ENCODE peak calls at places on chromosomes 2 and 18, in five cellular contexts. B is tibial artery, R is HFFc6, Q is HCT116, U is brain microvascular endothelial cell. T is an unnamed sample.

GRCh38 chr18:23972416-23972815 is 42.1 kb upstream of the TTC39C start:
- DNase-seq in U (no peak), R (no peak), Q (no peak), B (no peak), T (no peak)

GRCh38 chr2:120441744-120442471 is 96.0 kb downstream of the INHBB start:
- DNase-seq in B (peak; percentile 79), R (no peak), Q (no peak), U (no peak), T (peak; percentile 5)

GRCh38 chr2:209526541-209526940 is 102.7 kb downstream of the MAP2 start:
- DNase-seq in R (no peak), U (no peak), Q (no peak), B (no peak), T (no peak)

GRCh38 chr18:1094408-1094807 is 189.7 kb downstream of the ADCYAP1 start:
- DNase-seq in B (no peak), R (no peak), Q (no peak), U (peak; percentile 18), T (peak; percentile 71)

GRCh38 chr2:189092936-189093335 is 86.6 kb downstream of the COL5A2 start:
- DNase-seq in B (peak; percentile 77), U (peak; percentile 68), Q (no peak), R (peak; percentile 33), T (peak; percentile 70)

GRCh38 chr18:8770655-8771054 is 65.3 kb downstream of the MTCL1 start:
- DNase-seq in Q (no peak), U (no peak), R (no peak), B (no peak), T (no peak)

GRCh38 chr2:38016177-38016576 is 59.8 kb downstream of the CYP1B1 start:
- DNase-seq in Q (no peak), B (no peak), U (no peak), R (no peak), T (no peak)

GRCh38 chr18:8424917-8425725 is 184.1 kb upstream of the RAB12 start:
- DNase-seq in R (peak; percentile 97), U (peak; percentile 63), B (no peak), Q (peak; percentile 34), T (peak; percentile 37)

GRCh38 chr18:34875150-34875549 is 165.1 kb downstream of the DTNA start:
- DNase-seq in U (no peak), Q (no peak), B (no peak), R (no peak), T (no peak)

GRCh38 chr2:73870084-73870483 is 22.7 kb upstream of the ACTG2 start:
- DNase-seq in R (peak; percentile 34), U (peak; percentile 98), B (peak; percentile 91), Q (no peak), T (peak; percentile 99)

GRCh38 chr2:136393515-136393914 is 275.6 kb upstream of the CXCR4 start:
- DNase-seq in Q (no peak), R (no peak), U (no peak), B (no peak), T (no peak)

GRCh38 chr2:238100049-238100820 is at the start of gene ESPNL:
- DNase-seq in B (no peak), R (no peak), Q (no peak), U (no peak), T (no peak)

GRCh38 chr2:126975671-126976655 is 77.3 kb downstream of the TEX51 start:
- DNase-seq in Q (no peak), B (no peak), U (no peak), R (no peak), T (no peak)

GRCh38 chr2:223611061-223611460 is 8.9 kb upstream of the SCG2 start:
- DNase-seq in B (no peak), U (no peak), R (no peak), Q (no peak), T (no peak)

GRCh38 chr2:206561962-206562361 is 80.3 kb upstream of the FAM237A start:
- DNase-seq in R (no peak), Q (no peak), B (no peak), U (peak; percentile 11), T (no peak)

GRCh38 chr2:43950383-43951008 is 45.3 kb downstream of the LRPPRC start:
- DNase-seq in B (no peak), Q (peak; percentile 35), R (peak; percentile 26), U (peak; percentile 9), T (peak; percentile 43)

GRCh38 chr2:203998195-203998804 is 61.7 kb downstream of the ICOS start:
- DNase-seq in R (no peak), Q (no peak), B (no peak), U (peak; percentile 41), T (peak; percentile 42)

GRCh38 chr2:233471291-233472035 is 95.1 kb downstream of the USP40 start:
- DNase-seq in Q (no peak), B (peak; percentile 62), R (no peak), U (no peak), T (no peak)

GRCh38 chr2:20015482-20016083 is 3.1 kb upstream of the MATN3 start:
- DNase-seq in U (peak; percentile 12), R (peak; percentile 48), Q (peak; percentile 26), B (no peak), T (peak; percentile 47)

GRCh38 chr2:234355052-234355720 is 141.7 kb downstream of the ARL4C start:
- DNase-seq in U (no peak), R (no peak), B (no peak), Q (no peak), T (no peak)

GRCh38 chr2:127053731-127054603 is 53.0 kb downstream of the BIN1 start:
- DNase-seq in U (no peak), B (no peak), Q (no peak), R (no peak), T (no peak)

GRCh38 chr2:74375838-74376237 is 4.3 kb downstream of the DCTN1 start:
- DNase-seq in B (no peak), Q (no peak), U (no peak), R (no peak), T (no peak)

GRCh38 chr2:73050011-73050617 is 21.4 kb downstream of the SFXN5 start:
- DNase-seq in Q (no peak), B (no peak), U (no peak), R (no peak), T (peak; percentile 62)

GRCh38 chr18:7034924-7035323 is 82.7 kb downstream of the LAMA1 start:
- DNase-seq in Q (no peak), B (no peak), R (no peak), U (no peak), T (no peak)

GRCh38 chr18:7032537-7032936 is 85.1 kb downstream of the LAMA1 start:
- DNase-seq in R (no peak), B (no peak), U (no peak), Q (no peak), T (no peak)

GRCh38 chr18:7035807-7036206 is 81.8 kb downstream of the LAMA1 start:
- DNase-seq in Q (no peak), U (no peak), B (no peak), R (no peak), T (no peak)

GRCh38 chr18:7037470-7037869 is 80.1 kb downstream of the LAMA1 start:
- DNase-seq in R (no peak), U (no peak), Q (no peak), B (no peak), T (no peak)

DNA sequence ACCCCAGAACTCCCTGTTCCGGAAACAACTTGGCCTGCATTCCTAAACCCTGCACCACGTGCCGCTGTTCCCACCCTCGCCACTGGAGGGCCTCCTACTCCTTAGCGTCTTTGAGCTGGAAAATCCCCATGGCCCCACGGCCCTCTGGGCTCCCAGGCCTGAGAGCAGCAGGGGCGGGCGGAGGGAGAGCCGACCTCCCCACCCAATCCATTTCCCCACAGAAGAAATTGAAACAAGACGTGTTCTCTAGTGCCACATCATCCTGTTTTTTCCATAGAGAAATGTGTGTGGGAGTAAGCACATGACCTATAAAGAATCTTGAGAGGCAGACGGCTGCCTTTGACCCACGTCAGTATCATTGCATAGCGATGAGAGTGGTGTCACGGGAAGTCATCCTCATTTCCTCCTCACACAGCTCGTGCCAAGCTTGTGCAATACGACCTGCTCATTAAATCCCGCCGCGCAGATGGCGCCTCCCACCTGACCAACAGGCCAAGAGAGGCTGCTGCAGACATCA is 79.2 kb downstream of the LAMA1 start:
- DNase-seq in U (peak; percentile 99), B (peak; percentile 91), R (peak; percentile 92), Q (no peak), T (peak; percentile 6)
- TF ChIP-seq CTCF in U (peak; percentile 91), B (peak; percentile 76), R (peak; percentile 76), Q (peak; percentile 43), T (peak; percentile 70)

GRCh38 chr2:128473175-128474013 is 154.7 kb upstream of the HS6ST1 start:
- DNase-seq in Q (no peak), B (no peak), U (peak; percentile 19), R (peak; percentile 47), T (peak; percentile 12)

GRCh38 chr2:128474962-128475361 is 156.3 kb upstream of the HS6ST1 start:
- DNase-seq in R (no peak), U (no peak), Q (no peak), B (no peak), T (no peak)

GRCh38 chr2:128472789-128473174 is 154.1 kb upstream of the HS6ST1 start:
- DNase-seq in B (no peak), Q (no peak), R (no peak), U (no peak), T (no peak)

GRCh38 chr2:128475427-128476211 is 157.0 kb upstream of the HS6ST1 start:
- DNase-seq in B (no peak), Q (no peak), R (no peak), U (no peak), T (no peak)

DNA sequence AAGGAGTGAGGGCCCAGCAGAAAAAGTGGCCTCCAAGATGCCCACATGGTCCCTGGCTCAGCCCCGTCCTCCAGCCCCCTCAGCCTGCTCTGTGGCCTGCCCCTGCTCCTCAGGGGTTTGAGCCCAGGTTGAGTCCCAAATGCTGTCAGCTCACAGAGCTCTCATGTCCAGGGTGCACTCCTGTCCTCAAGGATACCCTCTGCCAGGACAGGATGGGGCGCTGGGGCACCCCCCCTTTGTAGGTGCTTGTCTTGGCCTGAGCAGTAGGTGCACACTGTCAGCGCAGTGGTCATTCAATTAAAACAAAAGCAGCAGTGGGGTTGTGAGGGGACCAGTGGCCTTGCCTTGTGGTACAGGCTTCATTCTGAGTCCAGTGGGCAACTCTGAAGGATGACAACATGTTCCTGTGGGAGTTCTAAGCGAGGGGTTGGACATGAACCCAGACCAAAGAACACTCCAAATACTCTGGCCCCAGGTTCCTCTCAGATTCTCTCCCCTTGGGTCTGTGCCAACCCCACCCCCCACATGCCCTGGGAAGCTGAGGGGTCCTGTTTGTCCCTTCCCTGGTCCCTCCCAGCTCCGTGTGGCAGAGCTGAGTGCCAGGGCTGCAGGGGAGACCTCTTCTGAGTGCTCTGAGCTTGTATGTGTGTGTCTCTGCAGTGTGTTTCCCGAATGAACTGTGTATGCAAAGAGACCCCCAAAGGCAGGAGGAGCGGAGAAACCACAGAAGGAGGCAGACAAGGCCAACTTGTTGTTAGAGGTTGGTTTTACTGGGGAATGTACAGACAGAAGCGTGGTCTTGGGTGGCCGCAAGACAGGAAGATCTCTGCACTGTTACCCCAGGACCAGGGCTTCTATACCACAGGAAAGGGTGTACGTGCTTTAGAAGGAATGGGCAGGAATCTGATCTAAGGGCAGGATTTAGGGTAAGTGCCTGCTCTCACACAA is 155.6 kb upstream of the HS6ST1 start:
- DNase-seq in B (no peak), U (no peak), Q (no peak), R (no peak), T (no peak)
- TF ChIP-seq CTCF in B (no peak), U (no peak), Q (no peak), R (no peak), T (no peak)

GRCh38 chr2:108390340-108390739 is 12.6 kb downstream of the SULT1C4 start:
- DNase-seq in B (no peak), Q (no peak), R (no peak), U (no peak), T (no peak)
- TF ChIP-seq CTCF in B (no peak), Q (no peak), R (no peak), U (no peak), T (no peak)

GRCh38 chr2:41695714-41696113 is 352.1 kb upstream of the PKDCC start:
- DNase-seq in U (no peak), B (no peak), Q (no peak), R (no peak), T (no peak)
- TF ChIP-seq CTCF in U (peak; percentile 16), B (no peak), Q (no peak), R (no peak), T (peak; percentile 16)

GRCh38 chr2:240803191-240803590 is 16.8 kb downstream of the KIF1A start:
- DNase-seq in U (no peak), Q (no peak), B (no peak), R (no peak), T (no peak)
- TF ChIP-seq CTCF in U (no peak), Q (no peak), B (no peak), R (no peak), T (no peak)